ENCODE peak calls at places on chromosomes 6 and 20, in five cellular contexts. I is pancreas; R is CD4-positive, CD25-positive, alpha-beta regulatory T cell; W is neural progenitor cell; K is CD4-positive, alpha-beta memory T cell. M is an unnamed sample.

GRCh38 chr6:152063170-152063921 is 255.9 kb downstream of the ESR1 start:
- DNase-seq in I (no peak), W (no peak), R (no peak), K (no peak), M (no peak)

GRCh38 chr20:61246269-61246668 is 5.8 kb upstream of the CDH4 start:
- DNase-seq in I (no peak), R (no peak), W (no peak), K (no peak), M (no peak)

GRCh38 chr20:38084425-38084951 is 50.9 kb downstream of the RPRD1B start:
- DNase-seq in K (no peak), R (no peak), W (no peak), I (no peak), M (no peak)

GRCh38 chr20:11549172-11550117 is 368.2 kb upstream of the BTBD3 start:
- DNase-seq in I (no peak), W (no peak), R (no peak), K (no peak), M (no peak)

GRCh38 chr20:401682-402495 is 6.2 kb upstream of the RBCK1 start:
- DNase-seq in W (no peak), I (no peak), K (no peak), R (no peak), M (no peak)

GRCh38 chr6:136525586-136526195 is 24.5 kb downstream of the MAP7 start:
- DNase-seq in K (no peak), R (no peak), I (no peak), W (peak; percentile 30), M (no peak)

GRCh38 chr6:23956988-23957387 is 169.0 kb upstream of the NRSN1 start:
- DNase-seq in I (no peak), K (no peak), R (no peak), W (no peak), M (no peak)

GRCh38 chr6:112010328-112010727 is 43.6 kb upstream of the CCN6 start:
- DNase-seq in W (no peak), I (no peak), R (no peak), K (no peak), M (peak; percentile 33)

GRCh38 chr6:89972024-89972381 is 77.7 kb downstream of the GJA10 start:
- DNase-seq in R (no peak), K (no peak), I (no peak), W (no peak), M (no peak)

GRCh38 chr6:143724876-143725275 is 47.1 kb downstream of the PHACTR2 start:
- DNase-seq in R (no peak), I (no peak), K (no peak), W (no peak), M (no peak)

GRCh38 chr6:496649-497048 is 105.1 kb downstream of the IRF4 start:
- DNase-seq in I (no peak), W (no peak), R (no peak), K (no peak), M (no peak)

GRCh38 chr20:50389437-50389807 is 120.8 kb upstream of the PTPN1 start:
- DNase-seq in K (no peak), I (no peak), R (no peak), W (no peak), M (no peak)

GRCh38 chr20:31260326-31260932 is 3.0 kb downstream of the DEFB115 start:
- DNase-seq in W (no peak), K (no peak), I (no peak), R (no peak), M (no peak)

GRCh38 chr6:38583523-38583922 is 56.2 kb downstream of the BTBD9 start:
- DNase-seq in W (no peak), I (no peak), K (no peak), R (no peak), M (no peak)

GRCh38 chr6:47919875-47920274 is 138.0 kb downstream of the OPN5 start:
- DNase-seq in R (no peak), I (no peak), W (no peak), K (no peak), M (no peak)

GRCh38 chr6:157036245-157036681 is 259.1 kb downstream of the ARID1B start:
- DNase-seq in W (no peak), R (no peak), K (no peak), I (no peak), M (no peak)

GRCh38 chr6:107046316-107046715 is 18.3 kb downstream of the MTRES1 start:
- DNase-seq in K (no peak), W (peak; percentile 54), I (no peak), R (no peak), M (no peak)

GRCh38 chr6:150189176-150189575 is 46.3 kb downstream of the PPP1R14C start:
- DNase-seq in W (no peak), K (no peak), I (no peak), R (no peak), M (no peak)

GRCh38 chr6:118784641-118785164 is 109.2 kb upstream of the ASF1A start:
- DNase-seq in W (peak; percentile 14), R (no peak), K (no peak), I (no peak), M (no peak)

GRCh38 chr6:108518714-108519576 is 41.8 kb upstream of the FOXO3 start:
- DNase-seq in R (no peak), I (no peak), K (no peak), W (peak; percentile 52), M (no peak)

GRCh38 chr6:85677243-85677956 is 34.7 kb upstream of the SYNCRIP start:
- DNase-seq in R (no peak), W (no peak), K (no peak), I (no peak), M (no peak)

GRCh38 chr6:88302769-88303230 is 136.7 kb upstream of the CNR1 start:
- DNase-seq in W (no peak), K (no peak), I (no peak), R (no peak), M (no peak)

GRCh38 chr6:81606965-81607381 is 145.5 kb downstream of the TENT5A start:
- DNase-seq in W (no peak), I (no peak), K (no peak), R (no peak), M (no peak)

GRCh38 chr6:36755435-36756348 is 58.1 kb downstream of the RAB44 start:
- DNase-seq in R (peak; percentile 66), I (no peak), K (peak; percentile 97), W (no peak), M (peak; percentile 15)

GRCh38 chr6:136073216-136073615 is 176.9 kb downstream of the MTFR2 start:
- DNase-seq in I (no peak), R (no peak), K (no peak), W (no peak), M (no peak)

GRCh38 chr20:5207138-5207537 is 80.3 kb downstream of the CDS2 start:
- DNase-seq in R (no peak), K (no peak), I (no peak), W (no peak), M (no peak)

GRCh38 chr20:61967300-61967699 is 98.4 kb downstream of the TAF4 start:
- DNase-seq in R (no peak), I (no peak), K (no peak), W (no peak), M (no peak)

GRCh38 chr20:10714236-10714975 is 40.6 kb upstream of the JAG1 start:
- DNase-seq in W (no peak), K (no peak), I (no peak), R (no peak), M (no peak)

GRCh38 chr20:44467289-44467883 is 8.3 kb upstream of the TTPAL start:
- DNase-seq in K (no peak), I (no peak), R (no peak), W (peak; percentile 21), M (no peak)

GRCh38 chr6:28211840-28212509 is 13.1 kb upstream of the ZSCAN9 start:
- DNase-seq in I (no peak), R (no peak), K (no peak), W (peak; percentile 38), M (no peak)

GRCh38 chr6:108565893-108566292 is 5.2 kb downstream of the FOXO3 start:
- DNase-seq in R (no peak), K (no peak), I (no peak), W (no peak), M (no peak)

GRCh38 chr6:129776542-129776941 is 66.6 kb upstream of the ARHGAP18 start:
- DNase-seq in W (no peak), I (no peak), K (no peak), R (no peak), M (no peak)

DNA sequence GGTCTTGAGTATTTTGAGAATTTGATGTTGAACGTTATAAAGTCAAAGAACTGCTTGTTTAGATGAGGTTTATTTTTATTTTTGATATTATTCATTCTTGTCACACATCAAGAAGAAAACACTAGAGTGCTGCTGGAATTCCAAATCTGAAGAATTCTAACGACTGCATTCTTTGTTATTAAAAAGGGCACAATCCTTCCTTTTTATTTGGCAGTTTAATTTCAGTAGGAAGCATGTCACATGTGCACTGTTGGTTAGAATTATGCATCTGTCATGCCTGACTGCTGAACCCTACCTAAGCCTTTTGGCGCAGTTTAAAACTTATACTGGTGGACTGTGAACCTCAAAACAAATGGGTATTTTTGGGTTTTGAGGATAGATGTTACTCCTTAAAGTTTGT is 4.0 kb downstream of the ID4 start:
- DNase-seq in I (no peak), K (no peak), R (no peak), W (no peak), M (no peak)
- H3K4me1 ChIP-seq in I (no peaks in the 10 kb centered on the region), K (no peaks in the 10 kb centered on the region), R (no peaks in the 10 kb centered on the region), W (peaks cover 51% of the 10 kb centered on the region), M (no peaks in the 10 kb centered on the region)

GRCh38 chr6:16914184-16914583 is 152.9 kb upstream of the ATXN1 start:
- DNase-seq in W (no peak), K (no peak), I (no peak), R (no peak), M (no peak)
- H3K4me1 ChIP-seq in W (no peaks in the 10 kb centered on the region), K (no peaks in the 10 kb centered on the region), I (no peaks in the 10 kb centered on the region), R (no peaks in the 10 kb centered on the region), M (no peaks in the 10 kb centered on the region)

GRCh38 chr6:7146079-7146828 is 38.5 kb downstream of the RREB1 start:
- DNase-seq in R (no peak), K (no peak), I (peak; percentile 69), W (no peak), M (no peak)

GRCh38 chr6:7144810-7145209 is 37.0 kb downstream of the RREB1 start:
- DNase-seq in W (no peak), R (no peak), K (no peak), I (no peak), M (no peak)

GRCh38 chr6:7147051-7147671 is 39.4 kb downstream of the RREB1 start:
- DNase-seq in W (peak; percentile 75), K (no peak), I (no peak), R (no peak), M (no peak)

GRCh38 chr6:7143161-7143974 is 35.6 kb downstream of the RREB1 start:
- DNase-seq in I (no peak), K (no peak), W (no peak), R (no peak), M (no peak)

GRCh38 chr6:7145269-7146078 is 37.7 kb downstream of the RREB1 start:
- DNase-seq in R (no peak), W (no peak), K (no peak), I (no peak), M (no peak)
- H3K4me1 ChIP-seq in R (peaks cover 26% of the 10 kb centered on the region), W (peaks cover 64% of the 10 kb centered on the region), K (peaks cover 53% of the 10 kb centered on the region), I (peaks cover 59% of the 10 kb centered on the region), M (peaks cover 66% of the 10 kb centered on the region)

DNA sequence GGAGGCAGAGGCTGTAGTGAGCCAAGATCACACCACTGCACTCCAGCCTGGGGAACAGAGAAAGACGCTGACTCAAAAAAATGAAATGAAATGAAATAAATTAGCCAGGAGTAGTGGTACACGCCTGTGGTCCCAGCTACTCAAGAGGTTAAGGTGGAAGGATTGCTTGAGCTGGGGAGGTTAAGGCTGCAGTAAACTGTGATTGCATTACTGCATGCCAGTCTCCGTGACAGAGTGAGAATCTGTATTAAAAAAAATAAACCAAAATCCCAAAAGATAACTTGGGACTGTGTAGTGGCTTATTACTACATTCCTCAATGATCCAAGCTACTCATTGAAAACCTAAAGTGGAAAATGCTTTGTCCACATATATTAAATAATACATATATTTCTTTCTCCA is 87.0 kb downstream of the SGK1 start:
- DNase-seq in R (no peak), I (no peak), W (no peak), K (no peak), M (no peak)
- H3K4me1 ChIP-seq in R (peaks cover 5% of the 10 kb centered on the region), I (peaks cover 3% of the 10 kb centered on the region), W (no peaks in the 10 kb centered on the region), K (peaks cover 4% of the 10 kb centered on the region), M (peaks cover 5% of the 10 kb centered on the region)

M was measured in CD8-positive, alpha-beta memory T cell.